ENCODE peak calls at places on chromosomes 7 and 10, in ten cellular contexts. P, J, F, A, M, E, S, Y, T and Z are unnamed samples.

GRCh38 chr7:115269486-115269885 is 347.6 kb downstream of the MDFIC start:
- DNase-seq in S (no peak), F (no peak), J (no peak), A (no peak), M (no peak), Y (no peak), P (no peak), T (no peak), E (no peak), Z (no peak)

GRCh38 chr10:43979551-43979950 is 330.9 kb upstream of the ZNF32 start:
- DNase-seq in E (no peak), A (no peak), S (no peak), F (no peak), Y (no peak), T (no peak), P (no peak), J (no peak), M (no peak), Z (no peak)

GRCh38 chr10:72692057-72692891 is at the start of gene MCU:
- DNase-seq in E (peak), Y (peak), J (peak), A (peak), P (no peak), M (peak), T (peak), F (peak), S (no peak), Z (peak)

GRCh38 chr10:52082307-52082706 is 231.8 kb upstream of the DKK1 start:
- DNase-seq in A (no peak), J (no peak), E (no peak), S (no peak), F (no peak), Y (no peak), T (no peak), P (no peak), M (no peak), Z (no peak)

GRCh38 chr7:155069992-155070827 is at the start of gene HTR5A:
- DNase-seq in E (peak), T (peak), J (peak), A (peak), Y (peak), M (peak), S (no peak), P (peak), F (peak), Z (peak)

GRCh38 chr7:91373401-91373800 is 109.2 kb downstream of the FZD1 start:
- DNase-seq in F (no peak), P (no peak), M (no peak), Y (no peak), T (no peak), E (no peak), S (no peak), A (no peak), J (no peak), Z (no peak)

GRCh38 chr7:375491-375821 is 85.5 kb downstream of the FOXL3 start:
- DNase-seq in J (no peak), M (no peak), Y (peak), T (no peak), F (no peak), A (no peak), E (no peak), P (no peak), S (no peak), Z (no peak)

GRCh38 chr7:76318488-76319353 is 16.2 kb downstream of the HSPB1 start:
- DNase-seq in E (peak), T (peak), Y (peak), F (peak), P (no peak), M (peak), J (peak), S (peak), A (peak), Z (peak)

GRCh38 chr10:32377458-32378370 is 30.8 kb upstream of the EPC1 start:
- DNase-seq in A (peak), E (no peak), T (peak), M (peak), P (peak), Y (no peak), S (peak), J (peak), F (no peak), Z (peak)

GRCh38 chr10:122013311-122013780 is 24.4 kb downstream of the TACC2 start:
- DNase-seq in J (no peak), S (no peak), P (no peak), F (no peak), T (no peak), A (no peak), E (no peak), Y (no peak), M (no peak), Z (no peak)

GRCh38 chr10:33126118-33126517 is 168.1 kb upstream of the ITGB1 start:
- DNase-seq in P (no peak), F (no peak), S (no peak), A (peak), T (peak), M (no peak), J (peak), E (no peak), Y (no peak), Z (no peak)

GRCh38 chr7:138137423-138138171 is 61.3 kb downstream of the AKR1D1 start:
- DNase-seq in J (no peak), E (no peak), A (no peak), F (no peak), M (no peak), Y (no peak), S (no peak), T (peak), P (no peak), Z (no peak)

GRCh38 chr10:108360187-108360586 is 1195.7 kb upstream of the SORCS1 start:
- DNase-seq in S (no peak), M (no peak), E (no peak), F (no peak), A (peak), T (peak), P (no peak), Y (no peak), J (no peak), Z (no peak)

GRCh38 chr7:106793015-106793651 is 71.9 kb upstream of the PIK3CG start:
- DNase-seq in M (no peak), J (no peak), S (no peak), T (peak), Y (peak), P (no peak), F (peak), A (peak), E (no peak), Z (peak)

GRCh38 chr10:73899401-73899780 is 11.5 kb upstream of the PLAU start:
- DNase-seq in M (peak), T (peak), E (no peak), Y (no peak), A (peak), J (no peak), F (no peak), P (no peak), S (no peak), Z (no peak)